ENCODE peak calls at places on chromosomes 5 and 9, in five cellular contexts. One of them, this sample, is unnamed.

GRCh38 chr5:10307206-10308148 is at the start of gene CMBL:
- DNase-seq in GM12878: no peak
- DNase-seq in K562: peak; percentile 95
- DNase-seq in SK-N-SH: peak; percentile 80
- DNase-seq in IMR-90: peak; percentile 48
- DNase-seq in this sample: peak; percentile 64

GRCh38 chr5:73412597-73412988 is 36.0 kb downstream of the FOXD1 start:
- DNase-seq in IMR-90: peak; percentile 79
- DNase-seq in GM12878: no peak
- DNase-seq in K562: no peak
- DNase-seq in SK-N-SH: no peak
- DNase-seq in this sample: peak; percentile 29

GRCh38 chr9:134559013-134559412 is 82.6 kb upstream of the COL5A1 start:
- DNase-seq in GM12878: no peak
- DNase-seq in K562: no peak
- DNase-seq in IMR-90: no peak
- DNase-seq in SK-N-SH: no peak
- DNase-seq in this sample: no peak

GRCh38 chr9:100473271-100474081 is 527 bp downstream of the TMEFF1 start:
- DNase-seq in GM12878: no peak
- DNase-seq in SK-N-SH: peak; percentile 81
- DNase-seq in IMR-90: peak; percentile 29
- DNase-seq in K562: peak; percentile 46
- DNase-seq in this sample: peak; percentile 34

GRCh38 chr9:32378496-32378895 is 5.9 kb upstream of the ACO1 start:
- DNase-seq in SK-N-SH: peak; percentile 57
- DNase-seq in K562: peak; percentile 66
- DNase-seq in IMR-90: peak; percentile 81
- DNase-seq in GM12878: peak; percentile 40
- DNase-seq in this sample: peak; percentile 80

GRCh38 chr5:110386782-110387181 is 339.7 kb downstream of the TMEM232 start:
- DNase-seq in SK-N-SH: no peak
- DNase-seq in IMR-90: peak; percentile 4
- DNase-seq in GM12878: no peak
- DNase-seq in K562: no peak
- DNase-seq in this sample: no peak

GRCh38 chr5:68454172-68454571 is 238.6 kb downstream of the PIK3R1 start:
- DNase-seq in K562: no peak
- DNase-seq in GM12878: no peak
- DNase-seq in SK-N-SH: no peak
- DNase-seq in IMR-90: no peak
- DNase-seq in this sample: no peak

GRCh38 chr9:23743041-23743440 is 83.0 kb downstream of the ELAVL2 start:
- DNase-seq in IMR-90: no peak
- DNase-seq in K562: no peak
- DNase-seq in GM12878: no peak
- DNase-seq in SK-N-SH: no peak
- DNase-seq in this sample: no peak

GRCh38 chr9:95313010-95313498 is 4.5 kb downstream of the FANCC start:
- DNase-seq in K562: no peak
- DNase-seq in IMR-90: peak; percentile 55
- DNase-seq in SK-N-SH: peak; percentile 85
- DNase-seq in GM12878: no peak
- DNase-seq in this sample: peak; percentile 92

GRCh38 chr5:60959156-60959555 is 14.2 kb downstream of the NDUFAF2 start:
- DNase-seq in IMR-90: peak; percentile 40
- DNase-seq in K562: no peak
- DNase-seq in GM12878: no peak
- DNase-seq in SK-N-SH: peak; percentile 14
- DNase-seq in this sample: peak; percentile 21

GRCh38 chr9:20640331-20641187 is 18.3 kb upstream of the MLLT3 start:
- DNase-seq in SK-N-SH: peak; percentile 28
- DNase-seq in K562: no peak
- DNase-seq in GM12878: peak; percentile 99
- DNase-seq in IMR-90: peak; percentile 25
- DNase-seq in this sample: no peak

GRCh38 chr9:20634895-20635294 is 12.6 kb upstream of the MLLT3 start:
- DNase-seq in K562: no peak
- DNase-seq in GM12878: no peak
- DNase-seq in IMR-90: no peak
- DNase-seq in SK-N-SH: no peak
- DNase-seq in this sample: no peak

GRCh38 chr9:20642045-20642444 is 19.7 kb upstream of the MLLT3 start:
- DNase-seq in GM12878: no peak
- DNase-seq in K562: no peak
- DNase-seq in SK-N-SH: no peak
- DNase-seq in IMR-90: no peak
- DNase-seq in this sample: no peak

DNA sequence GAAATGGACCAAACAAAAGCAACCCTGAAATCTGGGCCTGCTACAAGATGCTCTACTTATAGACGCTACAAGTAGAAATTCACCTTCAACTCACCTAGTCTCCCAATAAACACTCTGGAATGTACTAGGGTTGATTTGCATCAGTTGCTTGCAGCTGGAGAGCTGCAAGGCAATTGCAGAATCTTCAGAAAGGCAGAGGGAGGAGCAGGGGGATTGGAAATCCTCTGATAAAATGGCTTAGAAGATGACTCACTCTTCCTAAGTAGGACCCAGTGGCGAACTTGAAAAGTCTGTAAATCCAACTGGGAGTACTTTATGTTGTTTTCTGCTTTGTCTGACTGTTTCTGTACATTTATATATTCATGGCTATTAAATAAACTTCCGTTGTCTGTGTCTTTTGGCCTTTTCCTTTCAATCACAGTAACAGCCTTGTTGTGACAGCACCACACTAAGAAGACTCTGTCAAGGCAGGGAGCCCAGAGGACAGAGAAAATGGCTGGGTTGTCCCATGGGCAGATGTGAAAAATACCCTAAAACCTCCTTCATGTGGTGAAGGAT is 14.7 kb upstream of the MLLT3 start:
- DNase-seq in IMR-90: peak; percentile 47
- DNase-seq in GM12878: no peak
- DNase-seq in SK-N-SH: no peak
- DNase-seq in K562: no peak
- DNase-seq in this sample: no peak
- TF ChIP-seq RAD21 in IMR-90: no peak
- TF ChIP-seq RAD21 in GM12878: no peak
- TF ChIP-seq RAD21 in SK-N-SH: no peak
- TF ChIP-seq RAD21 in K562: no peak
- TF ChIP-seq RAD21 in this sample: no peak

GRCh38 chr9:130693426-130694191 is at the start of gene EXOSC2:
- DNase-seq in SK-N-SH: peak; percentile 95
- DNase-seq in K562: peak; percentile 99
- DNase-seq in GM12878: peak; percentile 92
- DNase-seq in IMR-90: peak; percentile 98
- DNase-seq in this sample: peak; percentile 99
- TF ChIP-seq RCOR1 in SK-N-SH: no peak
- TF ChIP-seq RCOR1 in K562: no peak
- TF ChIP-seq RCOR1 in GM12878: no peak
- TF ChIP-seq RCOR1 in IMR-90: no peak
- TF ChIP-seq RCOR1 in this sample: no peak

DNA sequence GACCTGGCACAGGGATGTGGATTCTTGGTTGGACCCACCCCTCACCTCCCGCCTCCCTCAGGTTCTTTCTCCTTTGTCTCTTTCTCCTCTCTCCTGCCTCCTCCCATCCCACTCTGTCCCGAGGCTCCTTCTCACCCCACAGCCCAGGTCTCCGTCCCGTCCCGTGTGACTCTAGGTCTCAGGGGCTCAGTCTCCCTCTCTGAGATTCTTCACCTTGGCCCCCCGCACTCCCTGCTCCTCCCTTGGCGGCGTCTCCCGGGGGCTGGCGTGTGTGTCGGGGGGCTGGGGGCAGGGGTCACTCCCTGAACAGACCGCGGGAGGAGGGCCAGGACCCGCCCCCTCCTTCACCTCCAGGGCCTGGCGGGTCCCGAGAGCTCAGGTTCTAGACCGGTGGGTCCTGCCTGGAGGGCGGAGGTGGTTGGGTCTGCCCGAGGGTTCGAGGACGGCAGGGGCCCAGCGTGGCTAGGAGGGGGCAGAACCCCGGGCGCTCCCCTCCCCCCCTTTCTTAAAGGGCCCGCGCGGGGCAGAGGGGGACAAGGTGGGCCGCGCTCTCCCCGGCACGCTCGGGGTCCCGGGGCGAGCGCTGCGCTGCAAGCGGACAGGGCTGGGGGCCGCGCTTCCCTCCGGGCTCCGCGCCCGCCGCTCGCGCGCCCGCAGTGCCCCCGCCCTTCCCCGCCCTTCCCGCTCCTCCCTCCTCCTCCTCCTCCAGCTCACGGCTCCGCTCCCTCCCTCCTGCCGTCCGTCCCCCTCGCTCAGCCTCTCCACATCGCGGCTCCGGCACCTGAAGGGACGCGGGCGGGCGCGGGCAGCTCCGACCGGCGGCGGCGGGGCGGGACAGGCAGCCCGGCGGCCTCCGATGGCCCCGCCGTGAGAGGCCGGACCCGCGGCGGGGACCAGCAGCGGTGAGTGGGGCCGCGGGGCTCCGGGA is at the start of gene PSD2:
- DNase-seq in SK-N-SH: peak; percentile 89
- DNase-seq in IMR-90: no peak
- DNase-seq in GM12878: no peak
- DNase-seq in K562: peak; percentile 32
- DNase-seq in this sample: no peak
- TF ChIP-seq RAD21 in SK-N-SH: no peak
- TF ChIP-seq RAD21 in IMR-90: no peak
- TF ChIP-seq RAD21 in GM12878: no peak
- TF ChIP-seq RAD21 in K562: no peak
- TF ChIP-seq RAD21 in this sample: no peak

GRCh38 chr5:157361865-157362465 is 96.0 kb downstream of the CYFIP2 start:
- DNase-seq in SK-N-SH: peak; percentile 16
- DNase-seq in K562: peak; percentile 70
- DNase-seq in GM12878: no peak
- DNase-seq in IMR-90: peak; percentile 49
- DNase-seq in this sample: no peak
- TF ChIP-seq RCOR1 in SK-N-SH: peak; percentile 88
- TF ChIP-seq RCOR1 in K562: peak; percentile 79
- TF ChIP-seq RCOR1 in GM12878: no peak
- TF ChIP-seq RCOR1 in IMR-90: no peak
- TF ChIP-seq RCOR1 in this sample: no peak

DNA sequence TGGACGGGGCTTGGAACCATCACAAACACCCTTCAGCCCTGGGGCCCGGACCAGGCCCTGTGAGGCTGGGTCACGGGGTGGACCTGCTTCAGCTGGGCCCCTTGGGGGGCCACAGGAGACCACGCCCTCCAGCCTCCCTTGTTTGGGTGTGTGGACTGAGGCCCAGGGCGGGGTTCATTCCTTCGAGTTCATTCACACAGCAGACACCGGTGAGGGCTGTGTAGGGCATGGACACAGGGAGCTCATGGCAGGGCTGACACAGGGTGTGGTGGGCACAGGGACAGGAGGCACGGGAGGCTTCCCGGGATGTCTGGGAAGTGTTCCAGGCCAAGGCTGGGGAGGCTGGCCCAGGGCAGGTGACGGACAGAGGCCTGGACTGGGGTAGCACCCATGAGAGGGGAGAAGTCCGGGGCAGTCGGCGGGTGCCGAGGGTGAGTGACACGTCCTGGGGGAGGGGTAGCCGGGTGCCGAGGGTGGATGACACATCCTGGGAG is 8.9 kb downstream of the DNLZ start:
- DNase-seq in SK-N-SH: no peak
- DNase-seq in IMR-90: peak; percentile 27
- DNase-seq in GM12878: no peak
- DNase-seq in K562: peak; percentile 31
- DNase-seq in this sample: peak; percentile 23
- TF ChIP-seq RAD21 in SK-N-SH: no peak
- TF ChIP-seq RAD21 in IMR-90: no peak
- TF ChIP-seq RAD21 in GM12878: no peak
- TF ChIP-seq RAD21 in K562: no peak
- TF ChIP-seq RAD21 in this sample: no peak

GRCh38 chr9:127186799-127187198 is 64.4 kb upstream of the ANGPTL2 start:
- DNase-seq in SK-N-SH: no peak
- DNase-seq in IMR-90: no peak
- DNase-seq in K562: no peak
- DNase-seq in GM12878: no peak
- DNase-seq in this sample: no peak
- TF ChIP-seq RCOR1 in SK-N-SH: no peak
- TF ChIP-seq RCOR1 in IMR-90: no peak
- TF ChIP-seq RCOR1 in K562: no peak
- TF ChIP-seq RCOR1 in GM12878: no peak
- TF ChIP-seq RCOR1 in this sample: no peak

GRCh38 chr5:89901983-89902382 is 507.6 kb downstream of the CETN3 start:
- DNase-seq in GM12878: no peak
- DNase-seq in SK-N-SH: no peak
- DNase-seq in K562: no peak
- DNase-seq in IMR-90: no peak
- DNase-seq in this sample: no peak
- TF ChIP-seq RAD21 in GM12878: no peak
- TF ChIP-seq RAD21 in SK-N-SH: no peak
- TF ChIP-seq RAD21 in K562: no peak
- TF ChIP-seq RAD21 in IMR-90: no peak
- TF ChIP-seq RAD21 in this sample: no peak

GRCh38 chr9:125634040-125634717 is 72.8 kb downstream of the MAPKAP1 start:
- DNase-seq in SK-N-SH: no peak
- DNase-seq in GM12878: no peak
- DNase-seq in K562: no peak
- DNase-seq in IMR-90: peak; percentile 40
- DNase-seq in this sample: no peak
- TF ChIP-seq RCOR1 in SK-N-SH: no peak
- TF ChIP-seq RCOR1 in GM12878: peak; percentile 74
- TF ChIP-seq RCOR1 in K562: no peak
- TF ChIP-seq RCOR1 in IMR-90: no peak
- TF ChIP-seq RCOR1 in this sample: no peak

GRCh38 chr5:172700686-172701324 is 59.7 kb downstream of the NEURL1B start:
- DNase-seq in GM12878: no peak
- DNase-seq in IMR-90: no peak
- DNase-seq in SK-N-SH: no peak
- DNase-seq in K562: no peak
- DNase-seq in this sample: no peak
- TF ChIP-seq RAD21 in GM12878: no peak
- TF ChIP-seq RAD21 in IMR-90: no peak
- TF ChIP-seq RAD21 in SK-N-SH: no peak
- TF ChIP-seq RAD21 in K562: no peak
- TF ChIP-seq RAD21 in this sample: no peak